ENCODE peak calls at places on chromosomes 5 and 9, in five cellular contexts. J is NCI-H1436, L is GM12892, G is stomach, A is GM04504. D is an unnamed sample.

GRCh38 chr5:68898961-68899471 is 194.8 kb upstream of the SLC30A5 start:
- DNase-seq in J (peak; percentile 57), L (no peak), G (no peak), A (peak; percentile 44), D (no peak)

GRCh38 chr5:132300572-132301340 is 6.6 kb downstream of the SLC22A4 start:
- DNase-seq in J (no peak), L (no peak), G (no peak), A (no peak), D (no peak)

GRCh38 chr5:140131967-140132409 is 6.3 kb downstream of the IGIP start:
- DNase-seq in J (no peak), L (no peak), G (peak; percentile 39), A (peak; percentile 81), D (no peak)

GRCh38 chr9:131398204-131398603 is 4.3 kb downstream of the PRRC2B start:
- DNase-seq in J (no peak), L (no peak), G (peak; percentile 54), A (no peak), D (peak; percentile 36)

GRCh38 chr5:16345454-16345853 is 120.1 kb downstream of the ZNF622 start:
- DNase-seq in J (no peak), L (no peak), G (no peak), A (no peak), D (no peak)

GRCh38 chr5:173011602-173012001 is 28.0 kb downstream of the ATP6V0E1 start:
- DNase-seq in J (no peak), L (no peak), G (no peak), A (no peak), D (no peak)

GRCh38 chr5:154795235-154795596 is 40.0 kb downstream of the LARP1 start:
- DNase-seq in J (no peak), L (no peak), G (no peak), A (no peak), D (no peak)

GRCh38 chr9:16532681-16533450 is 337.6 kb downstream of the BNC2 start:
- DNase-seq in J (no peak), L (no peak), G (no peak), A (no peak), D (no peak)

GRCh38 chr9:99365233-99365980 is 143.3 kb downstream of the SEC61B start:
- DNase-seq in J (no peak), L (no peak), G (no peak), A (no peak), D (no peak)

GRCh38 chr5:133635051-133635450 is 22.7 kb upstream of the FSTL4 start:
- DNase-seq in J (no peak), L (no peak), G (no peak), A (peak; percentile 2), D (no peak)

GRCh38 chr5:54234304-54234938 is 76.0 kb downstream of the ARL15 start:
- DNase-seq in J (no peak), L (no peak), G (no peak), A (no peak), D (no peak)

GRCh38 chr5:135826994-135827671 is 7.3 kb upstream of the SLC25A48 start:
- DNase-seq in J (no peak), L (no peak), G (no peak), A (no peak), D (no peak)

GRCh38 chr5:88396635-88397285 is 128.1 kb upstream of the TMEM161B start:
- DNase-seq in J (no peak), L (no peak), G (no peak), A (no peak), D (no peak)

GRCh38 chr5:38541174-38541724 is 15.2 kb downstream of the LIFR start:
- DNase-seq in J (peak; percentile 52), L (no peak), G (no peak), A (no peak), D (no peak)

D was measured in mucosa of gallbladder.